ENCODE peak calls at places on chromosomes 5 and 9, in ten cellular contexts. H is AG08395; U is H7; O is left ventricle myocardium superior; D is GM13976; M is stimulated activated CD4-positive, alpha-beta T cell treated with anti-CD3 and anti-CD28 coated beads, Interleukin-12 subunit alpha, Interleukin-12 subunit beta, amount 100 ng/mL, for 4 hours; C is activated naive CD4-positive, alpha-beta T cell treated with anti-CD3 and anti-CD28 coated beads for 36 hours; G is RCC 7860; V is adipocyte; W is A172. E is an unnamed sample.
A peak's percentile ranks its signal among the peaks of the same experiment; 100 is the strongest.

GRCh38 chr9:21056931-21057330 is 20.8 kb downstream of the IFNB1 start:
- DNase-seq in U (no peak), V (no peak), C (no peak), D (no peak), G (peak; percentile 37), W (peak; percentile 10), M (no peak), O (no peak), H (no peak), E (no peak)

GRCh38 chr9:70402213-70402612 is 12.2 kb downstream of the KLF9 start:
- DNase-seq in O (no peak), M (no peak), W (no peak), C (no peak), D (no peak), G (no peak), V (no peak), H (no peak), U (no peak), E (no peak)

GRCh38 chr5:2752875-2753435 is 1.5 kb upstream of the IRX2 start:
- DNase-seq in V (no peak), U (peak; percentile 74), W (no peak), C (no peak), H (no peak), D (no peak), G (no peak), O (no peak), M (no peak), E (no peak)

GRCh38 chr9:23781111-23781510 is 44.9 kb downstream of the ELAVL2 start:
- DNase-seq in H (no peak), C (no peak), O (no peak), W (no peak), M (no peak), V (no peak), D (no peak), U (no peak), G (no peak), E (no peak)

GRCh38 chr5:8456846-8457186 is 587.9 kb downstream of the MTRR start:
- DNase-seq in V (no peak), U (no peak), O (no peak), M (no peak), H (peak; percentile 4), G (no peak), C (no peak), W (no peak), D (no peak), E (no peak)

GRCh38 chr9:115513148-115513547 is 395.2 kb upstream of the TNC start:
- DNase-seq in O (no peak), G (no peak), H (no peak), C (no peak), U (no peak), D (no peak), M (no peak), V (no peak), W (no peak), E (no peak)

GRCh38 chr5:96075579-96076289 is 114.1 kb upstream of the ELL2 start:
- DNase-seq in D (no peak), G (no peak), O (no peak), C (no peak), M (no peak), H (no peak), V (no peak), W (no peak), U (no peak), E (no peak)

GRCh38 chr9:112520646-112521045 is 34.0 kb downstream of the KIAA1958 start:
- DNase-seq in U (no peak), W (no peak), G (no peak), H (no peak), O (no peak), M (no peak), D (no peak), C (no peak), V (no peak), E (no peak)

GRCh38 chr5:90434116-90434714 is 24.7 kb upstream of the CETN3 start:
- DNase-seq in W (peak; percentile 21), U (peak; percentile 19), D (no peak), O (peak; percentile 46), H (peak; percentile 24), G (no peak), M (peak; percentile 31), C (peak; percentile 65), V (peak; percentile 49), E (peak; percentile 5)

GRCh38 chr5:95723632-95724369 is 7.3 kb upstream of the RHOBTB3 start:
- DNase-seq in O (peak; percentile 58), M (no peak), V (no peak), H (no peak), W (no peak), C (no peak), U (no peak), G (no peak), D (no peak), E (no peak)

GRCh38 chr5:177045628-177046027 is 23.1 kb downstream of the ZNF346 start:
- DNase-seq in G (no peak), V (no peak), W (no peak), D (no peak), O (no peak), M (no peak), H (no peak), C (no peak), U (no peak), E (no peak)

GRCh38 chr5:176744584-176744965 is 65.8 kb upstream of the UNC5A start:
- DNase-seq in O (no peak), H (no peak), M (no peak), G (no peak), D (peak; percentile 40), U (peak; percentile 71), V (no peak), C (no peak), W (no peak), E (no peak)

GRCh38 chr5:148620696-148621095 is 33.6 kb downstream of the HTR4 start:
- DNase-seq in V (no peak), W (no peak), C (peak; percentile 6), H (no peak), G (no peak), O (no peak), U (no peak), M (no peak), D (no peak), E (no peak)

GRCh38 chr5:31554552-31554951 is 22.5 kb downstream of the C5orf22 start:
- DNase-seq in V (no peak), M (no peak), U (no peak), G (no peak), O (no peak), W (no peak), D (no peak), H (no peak), C (no peak), E (no peak)

GRCh38 chr5:159581502-159582249 is 251.4 kb upstream of the IL12B start:
- DNase-seq in C (no peak), G (peak; percentile 98), U (no peak), W (peak; percentile 97), D (no peak), H (peak; percentile 78), O (no peak), V (peak; percentile 42), M (no peak), E (no peak)

GRCh38 chr5:140292212-140293040 is 10.5 kb downstream of the PFDN1 start:
- DNase-seq in V (peak; percentile 15), M (no peak), G (peak; percentile 30), C (no peak), H (no peak), W (no peak), U (no peak), D (no peak), O (no peak), E (no peak)

GRCh38 chr9:110291921-110292575 is 35.7 kb upstream of the TXN start:
- DNase-seq in H (no peak), V (no peak), W (no peak), C (no peak), U (peak; percentile 54), M (no peak), O (no peak), G (no peak), D (no peak), E (no peak)

GRCh38 chr5:173016621-173017046 is 33.1 kb downstream of the ATP6V0E1 start:
- DNase-seq in G (no peak), W (peak; percentile 27), H (peak; percentile 69), O (no peak), D (no peak), C (peak; percentile 9), M (no peak), U (no peak), V (peak; percentile 87), E (peak; percentile 12)

GRCh38 chr9:14768561-14769234 is 46.2 kb upstream of the CER1 start:
- DNase-seq in U (peak; percentile 26), G (peak; percentile 35), W (peak; percentile 40), O (peak; percentile 21), M (no peak), H (peak; percentile 55), C (no peak), V (peak; percentile 81), D (peak; percentile 22), E (peak; percentile 59)

GRCh38 chr9:114850871-114851270 is 45.0 kb upstream of the TNFSF15 start:
- DNase-seq in D (no peak), W (no peak), H (no peak), C (peak; percentile 43), O (no peak), V (peak; percentile 84), U (peak; percentile 8), M (no peak), G (no peak), E (no peak)

GRCh38 chr5:94689871-94690270 is 71.4 kb downstream of the SLF1 start:
- DNase-seq in H (no peak), W (no peak), D (no peak), V (no peak), G (no peak), C (no peak), U (no peak), O (no peak), M (no peak), E (no peak)

E was measured in NCI-H146.